ENCODE peak calls at places on chromosomes 7 and 10, in seven cellular contexts. E is IMR-90, D is H1, W is neuronal stem cell, Q is H9, H is trophoblast cell, B is mesenchymal stem cell. I is an unnamed sample.

GRCh38 chr10:133278577-133279265 is 2.1 kb upstream of the ADAM8 start:
- DNase-seq in E (peak), D (no peak), W (no peak), Q (no peak), H (peak), B (peak), I (no peak)

GRCh38 chr7:88402529-88402928 is 95.8 kb upstream of the STEAP4 start:
- DNase-seq in E (no peak), D (no peak), W (no peak), Q (no peak), H (no peak), B (no peak), I (no peak)

GRCh38 chr10:43855667-43856210 is 207.1 kb upstream of the ZNF32 start:
- DNase-seq in E (no peak), D (peak), W (no peak), Q (no peak), H (no peak), B (peak), I (no peak)

GRCh38 chr7:37531225-37531624 is 82.6 kb upstream of the ELMO1 start:
- DNase-seq in E (no peak), D (no peak), W (no peak), Q (no peak), H (no peak), B (no peak), I (no peak)

GRCh38 chr10:102467971-102468438 is 16.7 kb upstream of the C10orf95 start:
- DNase-seq in E (no peak), D (no peak), W (no peak), Q (no peak), H (no peak), B (no peak), I (no peak)

GRCh38 chr10:122786269-122786668 is 59.4 kb downstream of the CUZD1 start:
- DNase-seq in E (peak), D (peak), W (peak), Q (peak), H (peak), B (no peak), I (peak)

GRCh38 chr7:105691029-105691691 is 109.9 kb upstream of the EFCAB10 start:
- DNase-seq in E (peak), D (no peak), W (no peak), Q (peak), H (peak), B (peak), I (peak)

GRCh38 chr10:34742456-34742855 is 72.6 kb downstream of the PARD3 start:
- DNase-seq in E (peak), D (no peak), W (no peak), Q (no peak), H (no peak), B (no peak), I (no peak)

GRCh38 chr7:105690286-105690915 is 109.1 kb upstream of the EFCAB10 start:
- DNase-seq in E (no peak), D (no peak), W (no peak), Q (peak), H (peak), B (peak), I (peak)

GRCh38 chr7:117247809-117248208 is 75.0 kb downstream of the WNT2 start:
- DNase-seq in E (peak), D (no peak), W (no peak), Q (no peak), H (no peak), B (peak), I (no peak)

GRCh38 chr10:45566415-45566814 is 106.2 kb downstream of the ZFAND4 start:
- DNase-seq in E (no peak), D (no peak), W (no peak), Q (no peak), H (no peak), B (no peak), I (no peak)

GRCh38 chr7:94451276-94451675 is 56.6 kb downstream of the COL1A2 start:
- DNase-seq in E (no peak), D (no peak), W (no peak), Q (no peak), H (no peak), B (no peak), I (no peak)

GRCh38 chr10:99540673-99541531 is 8.2 kb downstream of the NKX2-3 start:
- DNase-seq in E (no peak), D (peak), W (no peak), Q (peak), H (peak), B (peak), I (no peak)

GRCh38 chr7:150879345-150879744 is 27.0 kb downstream of the AOC1 start:
- DNase-seq in E (no peak), D (no peak), W (no peak), Q (no peak), H (no peak), B (peak), I (peak)

GRCh38 chr10:124611738-124612137 is 132.4 kb downstream of the FAM53B start:
- DNase-seq in E (no peak), D (no peak), W (no peak), Q (no peak), H (no peak), B (no peak), I (no peak)

GRCh38 chr10:124614003-124614659 is 130.0 kb downstream of the FAM53B start:
- DNase-seq in E (no peak), D (no peak), W (no peak), Q (no peak), H (no peak), B (no peak), I (no peak)

GRCh38 chr10:124615259-124615658 is 128.9 kb downstream of the FAM53B start:
- DNase-seq in E (no peak), D (no peak), W (no peak), Q (no peak), H (no peak), B (no peak), I (no peak)

GRCh38 chr10:124609698-124610097 is 134.5 kb downstream of the FAM53B start:
- DNase-seq in E (no peak), D (no peak), W (no peak), Q (no peak), H (no peak), B (no peak), I (no peak)

GRCh38 chr10:124612611-124613498 is 131.3 kb downstream of the FAM53B start:
- DNase-seq in E (peak), D (peak), W (no peak), Q (peak), H (peak), B (peak), I (peak)
- H2AK5ac ChIP-seq in E (no peak), D (no peak), W (peak), Q (no peak), H (no peak), B (no peak), I (no peak)

GRCh38 chr7:110308791-110309190 is 782.1 kb upstream of the LRRN3 start:
- DNase-seq in E (no peak), D (no peak), W (no peak), Q (no peak), H (no peak), B (no peak), I (peak)
- H3K18ac ChIP-seq in E (no peak), D (no peak), W (no peak), Q (no peak), H (no peak), B (peak), I (no peak)

GRCh38 chr7:64890761-64891666 is 12.1 kb upstream of the ZNF273 start:
- DNase-seq in E (no peak), D (no peak), W (no peak), Q (no peak), H (no peak), B (no peak), I (no peak)

GRCh38 chr7:64887756-64888508 is 15.1 kb upstream of the ZNF273 start:
- DNase-seq in E (no peak), D (peak), W (no peak), Q (peak), H (no peak), B (no peak), I (peak)

GRCh38 chr7:64888901-64889685 is 14.0 kb upstream of the ZNF273 start:
- DNase-seq in E (no peak), D (peak), W (no peak), Q (no peak), H (peak), B (peak), I (no peak)

GRCh38 chr7:64888561-64888900 is 14.5 kb upstream of the ZNF273 start:
- DNase-seq in E (no peak), D (peak), W (no peak), Q (no peak), H (no peak), B (peak), I (no peak)

DNA sequence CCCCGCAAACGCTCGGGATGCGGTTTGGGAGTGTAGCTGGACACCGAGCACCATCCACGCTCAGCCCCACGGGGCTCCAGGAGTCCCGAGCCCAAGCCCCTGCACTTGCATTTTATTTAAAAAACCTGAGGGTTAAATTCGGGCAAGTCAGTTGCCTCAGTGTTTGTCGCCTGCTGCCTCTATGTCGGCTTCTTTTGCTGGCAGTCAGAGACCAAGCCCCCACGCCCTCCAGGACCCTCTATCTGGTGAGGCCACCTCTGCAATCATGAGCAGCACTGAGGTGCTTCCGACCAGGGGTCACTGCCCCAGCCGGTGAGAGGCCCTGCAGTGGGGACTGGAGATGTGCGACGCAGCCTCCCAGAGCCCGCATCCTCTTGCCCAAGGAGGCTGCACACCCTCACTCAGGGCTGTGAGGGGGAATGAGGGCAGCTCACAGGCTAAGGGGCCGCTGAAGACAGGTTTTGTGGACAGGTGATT is 13.3 kb upstream of the ZNF273 start:
- DNase-seq in E (no peak), D (peak), W (no peak), Q (no peak), H (peak), B (no peak), I (no peak)
- H3K27ac ChIP-seq in E (no peak), D (no peak), W (no peak), Q (no peak), H (no peak), B (no peak), I (no peak)

GRCh38 chr7:116011584-116011983 is 19.0 kb downstream of the TFEC start:
- DNase-seq in E (no peak), D (no peak), W (no peak), Q (no peak), H (no peak), B (no peak), I (no peak)
- H2AK5ac ChIP-seq in E (no peak), D (no peak), W (no peak), Q (no peak), H (no peak), B (no peak), I (no peak)

DNA sequence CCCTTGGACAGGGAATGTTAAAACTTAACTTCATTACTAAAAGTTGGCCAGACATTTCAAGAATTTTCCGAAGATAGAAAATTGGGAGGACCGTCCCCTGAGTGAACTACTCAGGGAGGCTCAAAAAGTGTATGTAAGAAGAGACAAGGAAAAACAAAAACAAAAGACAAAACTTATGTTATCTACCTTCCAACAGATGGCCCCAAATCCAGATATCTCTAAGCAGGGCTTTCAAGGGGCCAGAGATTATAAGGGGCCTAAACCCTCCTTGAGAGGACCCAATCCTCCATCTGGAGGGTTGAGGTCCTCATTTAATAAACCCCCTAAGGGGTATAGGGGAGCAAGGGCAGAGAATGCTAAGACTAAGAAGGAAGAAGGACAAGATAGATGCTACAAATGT is 203.6 kb downstream of the SH2D4B start:
- DNase-seq in E (no peak), D (no peak), W (no peak), Q (no peak), H (no peak), B (no peak), I (no peak)
- H3K18ac ChIP-seq in E (no peak), D (no peak), W (no peak), Q (no peak), H (no peak), B (no peak), I (peak)

GRCh38 chr7:124737760-124738159 is 27.8 kb downstream of the GPR37 start:
- DNase-seq in E (no peak), D (no peak), W (no peak), Q (no peak), H (peak), B (peak), I (no peak)

GRCh38 chr7:124738639-124739038 is 27.0 kb downstream of the GPR37 start:
- DNase-seq in E (no peak), D (no peak), W (no peak), Q (no peak), H (no peak), B (peak), I (peak)
- H3K27ac ChIP-seq in E (no peak), D (no peak), W (no peak), Q (no peak), H (peak), B (no peak), I (peak)

GRCh38 chr10:62691331-62691730 is 113.2 kb upstream of the ADO start:
- DNase-seq in E (no peak), D (no peak), W (no peak), Q (no peak), H (no peak), B (no peak), I (no peak)

GRCh38 chr10:62696798-62697197 is 107.7 kb upstream of the ADO start:
- DNase-seq in E (no peak), D (no peak), W (no peak), Q (no peak), H (no peak), B (no peak), I (no peak)

GRCh38 chr10:62693306-62693705 is 111.2 kb upstream of the ADO start:
- DNase-seq in E (no peak), D (no peak), W (no peak), Q (no peak), H (no peak), B (no peak), I (no peak)

GRCh38 chr10:62692085-62692484 is 112.4 kb upstream of the ADO start:
- DNase-seq in E (no peak), D (peak), W (no peak), Q (peak), H (no peak), B (no peak), I (peak)

DNA sequence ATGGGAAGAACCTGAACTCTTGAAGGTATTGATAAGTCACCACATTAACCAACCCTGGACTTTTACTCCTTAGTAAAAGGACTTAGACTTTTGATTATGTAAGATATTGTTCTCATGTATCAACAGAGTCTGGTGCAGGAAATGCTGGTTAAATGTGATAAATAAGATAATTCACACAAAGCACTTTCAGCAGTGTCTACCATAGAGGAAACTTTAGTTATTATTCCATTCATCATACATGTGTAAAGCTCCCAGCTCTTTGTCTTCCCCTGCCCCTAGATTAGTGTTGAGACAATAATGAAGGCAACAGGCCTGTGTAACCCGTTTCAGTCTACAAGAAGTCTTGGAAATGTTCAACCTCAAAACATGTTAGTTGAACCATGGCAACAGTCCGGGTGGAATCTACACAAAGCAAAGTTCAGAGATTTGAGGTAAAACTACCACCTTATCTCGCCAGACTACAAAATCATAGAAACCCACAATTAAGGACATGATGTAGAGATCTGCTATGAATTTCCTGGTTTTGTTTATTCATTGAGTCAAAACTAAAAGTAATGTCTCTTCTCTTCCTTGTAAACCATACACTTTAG is 109.9 kb upstream of the ADO start:
- DNase-seq in E (no peak), D (no peak), W (no peak), Q (no peak), H (no peak), B (no peak), I (no peak)
- H2AK5ac ChIP-seq in E (no peak), D (no peak), W (no peak), Q (no peak), H (no peak), B (no peak), I (no peak)

GRCh38 chr10:52447931-52448353 is 133.9 kb downstream of the DKK1 start:
- DNase-seq in E (peak), D (no peak), W (no peak), Q (no peak), H (no peak), B (peak), I (no peak)
- H3K18ac ChIP-seq in E (peak), D (no peak), W (no peak), Q (no peak), H (no peak), B (no peak), I (no peak)

GRCh38 chr7:90764848-90765570 is 168.9 kb downstream of the CDK14 start:
- DNase-seq in E (no peak), D (no peak), W (peak), Q (no peak), H (no peak), B (no peak), I (peak)
- H3K27ac ChIP-seq in E (no peak), D (no peak), W (no peak), Q (no peak), H (no peak), B (peak), I (no peak)